ENCODE peak calls at places on chromosomes 3 and 15, in four cellular contexts. One of them, this sample, is unnamed. For H3K9me1, the result is how much of the 10 kb centered on the place peaks cover.

GRCh38 chr15:54840999-54841398 is 355.7 kb downstream of the RSL24D1 start:
- DNase-seq in endothelial cell of umbilical vein: no peak
- DNase-seq in K562: no peak
- DNase-seq in IMR-90: no peak
- DNase-seq in this sample: no peak

GRCh38 chr15:91855684-91856553 is 2.4 kb downstream of the SLCO3A1 start:
- DNase-seq in IMR-90: no peak
- DNase-seq in K562: no peak
- DNase-seq in endothelial cell of umbilical vein: no peak
- DNase-seq in this sample: no peak

GRCh38 chr3:13522236-13522635 is 26.7 kb upstream of the FBLN2 start:
- DNase-seq in IMR-90: no peak
- DNase-seq in endothelial cell of umbilical vein: no peak
- DNase-seq in K562: no peak
- DNase-seq in this sample: no peak

GRCh38 chr3:108102420-108103039 is 11.7 kb upstream of the CD47 start:
- DNase-seq in endothelial cell of umbilical vein: no peak
- DNase-seq in IMR-90: no peak
- DNase-seq in K562: peak
- DNase-seq in this sample: no peak

GRCh38 chr3:11878837-11879236 is 32.2 kb upstream of the TAMM41 start:
- DNase-seq in endothelial cell of umbilical vein: no peak
- DNase-seq in K562: no peak
- DNase-seq in IMR-90: no peak
- DNase-seq in this sample: no peak

GRCh38 chr3:185900228-185900627 is 37.6 kb downstream of the TRA2B start:
- DNase-seq in K562: peak
- DNase-seq in IMR-90: peak
- DNase-seq in endothelial cell of umbilical vein: peak
- DNase-seq in this sample: peak

GRCh38 chr15:42215854-42216829 is 8.0 kb upstream of the VPS39 start:
- DNase-seq in endothelial cell of umbilical vein: peak
- DNase-seq in IMR-90: no peak
- DNase-seq in K562: no peak
- DNase-seq in this sample: no peak

GRCh38 chr3:148861277-148861869 is 3.7 kb upstream of the CPA3 start:
- DNase-seq in endothelial cell of umbilical vein: peak
- DNase-seq in K562: peak
- DNase-seq in IMR-90: peak
- DNase-seq in this sample: peak

GRCh38 chr3:13782501-13782900 is 97.4 kb downstream of the WNT7A start:
- DNase-seq in endothelial cell of umbilical vein: peak
- DNase-seq in K562: no peak
- DNase-seq in IMR-90: no peak
- DNase-seq in this sample: no peak

GRCh38 chr15:70014311-70014707 is 83.4 kb downstream of the TLE3 start:
- DNase-seq in IMR-90: no peak
- DNase-seq in endothelial cell of umbilical vein: no peak
- DNase-seq in K562: no peak
- DNase-seq in this sample: no peak

GRCh38 chr3:131561511-131561910 is 58.7 kb upstream of the MRPL3 start:
- DNase-seq in endothelial cell of umbilical vein: no peak
- DNase-seq in IMR-90: no peak
- DNase-seq in K562: no peak
- DNase-seq in this sample: no peak

GRCh38 chr3:38960953-38961622 is 90.7 kb downstream of the SCN11A start:
- DNase-seq in K562: peak
- DNase-seq in endothelial cell of umbilical vein: peak
- DNase-seq in IMR-90: peak
- DNase-seq in this sample: no peak

GRCh38 chr3:126269360-126269759 is 87.8 kb downstream of the KLF15 start:
- DNase-seq in K562: peak
- DNase-seq in IMR-90: peak
- DNase-seq in endothelial cell of umbilical vein: no peak
- DNase-seq in this sample: no peak

GRCh38 chr15:38631126-38632075 is 66.8 kb upstream of the RASGRP1 start:
- DNase-seq in IMR-90: no peak
- DNase-seq in K562: no peak
- DNase-seq in endothelial cell of umbilical vein: no peak
- DNase-seq in this sample: no peak

GRCh38 chr3:47781326-47781684 is 388 bp downstream of the SMARCC1 start:
- DNase-seq in K562: peak
- DNase-seq in IMR-90: no peak
- DNase-seq in endothelial cell of umbilical vein: no peak
- DNase-seq in this sample: no peak

GRCh38 chr3:31185004-31185357 is 290.5 kb upstream of the GADL1 start:
- DNase-seq in endothelial cell of umbilical vein: no peak
- DNase-seq in K562: no peak
- DNase-seq in IMR-90: no peak
- DNase-seq in this sample: no peak

GRCh38 chr15:82122754-82123400 is 77.1 kb upstream of the MEX3B start:
- DNase-seq in endothelial cell of umbilical vein: peak
- DNase-seq in K562: no peak
- DNase-seq in IMR-90: peak
- DNase-seq in this sample: peak

GRCh38 chr3:171135536-171135935 is 109.0 kb upstream of the SLC2A2 start:
- DNase-seq in IMR-90: peak
- DNase-seq in K562: no peak
- DNase-seq in endothelial cell of umbilical vein: no peak
- DNase-seq in this sample: no peak

GRCh38 chr3:157109267-157110141 is 50.4 kb downstream of the CCNL1 start:
- DNase-seq in K562: peak
- DNase-seq in endothelial cell of umbilical vein: no peak
- DNase-seq in IMR-90: no peak
- DNase-seq in this sample: no peak

GRCh38 chr3:172470588-172470987 is 22.3 kb upstream of the GHSR start:
- DNase-seq in endothelial cell of umbilical vein: peak
- DNase-seq in K562: no peak
- DNase-seq in IMR-90: no peak
- DNase-seq in this sample: no peak

GRCh38 chr3:191869738-191870418 is 408.9 kb downstream of the PYDC2 start:
- DNase-seq in K562: no peak
- DNase-seq in IMR-90: no peak
- DNase-seq in endothelial cell of umbilical vein: peak
- DNase-seq in this sample: no peak

GRCh38 chr3:43094851-43095250 is 11.0 kb downstream of the POMGNT2 start:
- DNase-seq in IMR-90: no peak
- DNase-seq in K562: no peak
- DNase-seq in endothelial cell of umbilical vein: no peak
- DNase-seq in this sample: no peak

GRCh38 chr3:169100616-169101015 is 562.9 kb downstream of the MECOM start:
- DNase-seq in endothelial cell of umbilical vein: no peak
- DNase-seq in IMR-90: no peak
- DNase-seq in K562: no peak
- DNase-seq in this sample: no peak

GRCh38 chr3:71129611-71130515 is 453.7 kb downstream of the FOXP1 start:
- DNase-seq in endothelial cell of umbilical vein: peak
- DNase-seq in IMR-90: peak
- DNase-seq in K562: peak
- DNase-seq in this sample: no peak

GRCh38 chr3:60276615-60277014 is 974.6 kb downstream of the FHIT start:
- DNase-seq in IMR-90: no peak
- DNase-seq in K562: peak
- DNase-seq in endothelial cell of umbilical vein: no peak
- DNase-seq in this sample: no peak

GRCh38 chr3:189652042-189652441 is 20.9 kb downstream of the TP63 start:
- DNase-seq in IMR-90: peak
- DNase-seq in endothelial cell of umbilical vein: peak
- DNase-seq in K562: peak
- DNase-seq in this sample: no peak

GRCh38 chr15:59242649-59243048 is 36.0 kb downstream of the LDHAL6B start:
- DNase-seq in IMR-90: no peak
- DNase-seq in endothelial cell of umbilical vein: no peak
- DNase-seq in K562: no peak
- DNase-seq in this sample: no peak

GRCh38 chr3:191484461-191484860 is 23.5 kb downstream of the PYDC2 start:
- DNase-seq in endothelial cell of umbilical vein: no peak
- DNase-seq in K562: no peak
- DNase-seq in IMR-90: no peak
- DNase-seq in this sample: peak

GRCh38 chr3:183210862-183211341 is 42.2 kb upstream of the B3GNT5 start:
- DNase-seq in endothelial cell of umbilical vein: no peak
- DNase-seq in IMR-90: no peak
- DNase-seq in K562: no peak
- DNase-seq in this sample: no peak

GRCh38 chr3:174409085-174409743 is 449.9 kb upstream of the NAALADL2 start:
- DNase-seq in IMR-90: no peak
- DNase-seq in K562: no peak
- DNase-seq in endothelial cell of umbilical vein: no peak
- DNase-seq in this sample: no peak
- H3K9me1 ChIP-seq in IMR-90: under half
- H3K9me1 ChIP-seq in K562: under half
- H3K9me1 ChIP-seq in endothelial cell of umbilical vein: under half
- H3K9me1 ChIP-seq in this sample: under half

DNA sequence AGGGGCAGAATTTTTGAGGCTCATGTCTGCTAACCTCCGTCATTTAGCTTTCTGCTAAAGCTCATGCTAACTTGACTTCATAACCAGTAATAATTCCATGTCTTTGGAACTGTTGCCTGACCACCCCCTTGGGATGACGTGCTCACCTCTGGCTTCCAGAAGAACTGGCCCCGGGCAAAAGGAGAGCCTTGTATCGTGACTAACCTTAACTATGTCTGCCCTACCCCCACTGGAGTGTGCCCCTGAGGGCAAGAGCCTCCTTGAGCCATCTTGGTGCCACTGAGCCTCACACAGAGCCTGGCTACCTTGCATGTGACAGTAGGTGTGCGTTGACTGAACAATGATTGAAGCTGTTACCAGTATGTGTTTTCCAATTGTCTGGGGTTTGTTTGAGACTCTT is 4.7 kb downstream of the LRRK1 start:
- DNase-seq in IMR-90: no peak
- DNase-seq in K562: no peak
- DNase-seq in endothelial cell of umbilical vein: no peak
- DNase-seq in this sample: no peak
- H3K9ac ChIP-seq in IMR-90: no peak
- H3K9ac ChIP-seq in K562: no peak
- H3K9ac ChIP-seq in endothelial cell of umbilical vein: no peak
- H3K9ac ChIP-seq in this sample: no peak

DNA sequence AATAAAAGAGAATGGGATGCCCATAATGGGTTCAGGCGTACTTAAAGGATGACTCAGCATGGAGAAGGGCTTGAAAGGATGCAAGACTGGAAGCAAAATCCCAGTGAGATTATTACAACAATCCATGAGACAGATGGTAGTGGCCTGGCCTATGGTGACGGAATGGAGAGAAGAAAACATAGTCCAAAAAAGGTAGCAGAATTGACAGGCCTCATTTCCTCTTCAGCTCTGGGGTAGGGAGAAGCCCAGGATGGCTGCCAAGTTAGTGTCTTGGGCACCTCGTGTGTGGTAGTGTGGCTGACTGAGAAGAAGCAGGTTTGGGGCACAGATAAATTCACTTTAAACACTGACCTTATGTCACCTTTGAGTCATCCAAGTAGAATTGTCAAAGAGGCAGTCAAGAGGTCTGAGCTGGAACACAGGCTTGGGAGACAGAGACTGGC is 18.1 kb downstream of the MB21D2 start:
- DNase-seq in endothelial cell of umbilical vein: no peak
- DNase-seq in IMR-90: peak
- DNase-seq in K562: no peak
- DNase-seq in this sample: no peak
- H3K4me2 ChIP-seq in endothelial cell of umbilical vein: no peak
- H3K4me2 ChIP-seq in IMR-90: no peak
- H3K4me2 ChIP-seq in K562: no peak
- H3K4me2 ChIP-seq in this sample: no peak

GRCh38 chr15:65863106-65863505 is 6.2 kb upstream of the RAB11A start:
- DNase-seq in K562: no peak
- DNase-seq in endothelial cell of umbilical vein: no peak
- DNase-seq in IMR-90: no peak
- DNase-seq in this sample: no peak

GRCh38 chr15:65856821-65857455 is 12.4 kb upstream of the RAB11A start:
- DNase-seq in IMR-90: peak
- DNase-seq in K562: peak
- DNase-seq in endothelial cell of umbilical vein: peak
- DNase-seq in this sample: no peak

GRCh38 chr15:65857718-65858402 is 11.4 kb upstream of the RAB11A start:
- DNase-seq in endothelial cell of umbilical vein: no peak
- DNase-seq in IMR-90: no peak
- DNase-seq in K562: no peak
- DNase-seq in this sample: no peak

GRCh38 chr15:65867244-65867643 is 2.0 kb upstream of the RAB11A start:
- DNase-seq in IMR-90: no peak
- DNase-seq in K562: no peak
- DNase-seq in endothelial cell of umbilical vein: no peak
- DNase-seq in this sample: no peak

DNA sequence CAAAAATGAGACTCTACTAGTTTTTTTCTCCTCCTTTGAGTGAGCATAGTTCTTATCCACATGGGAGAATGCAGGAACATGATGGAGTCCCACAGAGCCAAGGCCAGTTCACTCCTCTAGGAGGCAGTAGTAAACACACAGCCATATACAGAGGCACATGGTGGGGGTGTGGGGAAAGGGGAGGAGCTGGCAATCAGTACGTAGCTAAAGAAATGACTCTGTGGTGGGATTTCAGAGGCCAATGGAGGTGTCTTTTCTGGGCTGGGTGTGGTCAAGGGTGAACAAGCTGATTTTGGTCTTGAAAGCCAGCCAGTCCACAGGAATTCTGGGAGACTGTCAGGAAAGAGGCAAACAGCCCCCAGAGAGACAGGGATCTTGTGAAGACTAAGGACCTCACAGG is 6.6 kb upstream of the RAB11A start:
- DNase-seq in K562: peak
- DNase-seq in endothelial cell of umbilical vein: peak
- DNase-seq in IMR-90: peak
- DNase-seq in this sample: no peak
- H3K9me1 ChIP-seq in K562: under half
- H3K9me1 ChIP-seq in endothelial cell of umbilical vein: under half
- H3K9me1 ChIP-seq in IMR-90: under half
- H3K9me1 ChIP-seq in this sample: under half

This sample was measured in keratinocyte.